ENCODE peak calls at places on chromosomes 7 and 10, in ten cellular contexts. V, C, Z, J, E, X, L, D, N and I are unnamed samples.

GRCh38 chr10:33335800-33336605 is 1.5 kb upstream of the NRP1 start:
- DNase-seq in J (peak), N (peak), X (peak), Z (peak), L (no peak), V (no peak), E (peak), D (peak), C (peak), I (peak)

GRCh38 chr10:49357895-49358294 is 38.0 kb downstream of the DRGX start:
- DNase-seq in L (no peak), E (no peak), D (no peak), X (no peak), J (no peak), Z (no peak), V (no peak), N (no peak), C (no peak), I (no peak)

GRCh38 chr7:120280743-120281142 is 7.8 kb downstream of the KCND2 start:
- DNase-seq in E (no peak), C (no peak), L (no peak), D (no peak), N (no peak), Z (no peak), X (no peak), J (no peak), V (no peak), I (no peak)

GRCh38 chr7:26538216-26538615 is 246.6 kb downstream of the SNX10 start:
- DNase-seq in J (no peak), X (no peak), C (no peak), D (no peak), L (no peak), N (no peak), V (no peak), Z (no peak), E (no peak), I (no peak)

GRCh38 chr7:41975854-41976253 is 261.2 kb downstream of the GLI3 start:
- DNase-seq in L (no peak), D (no peak), Z (no peak), N (no peak), E (no peak), C (no peak), J (no peak), X (peak), V (no peak), I (no peak)

GRCh38 chr7:25515876-25516275 is 287.6 kb upstream of the NPVF start:
- DNase-seq in L (no peak), V (no peak), N (no peak), Z (no peak), E (no peak), D (no peak), J (peak), C (no peak), X (no peak), I (no peak)

GRCh38 chr7:37491919-37492694 is 43.4 kb upstream of the ELMO1 start:
- DNase-seq in Z (peak), X (no peak), J (no peak), D (peak), V (no peak), C (no peak), N (no peak), E (no peak), L (no peak), I (no peak)

GRCh38 chr10:33386926-33387325 is 52.5 kb upstream of the NRP1 start:
- DNase-seq in V (no peak), X (no peak), E (no peak), N (no peak), Z (no peak), D (peak), J (no peak), L (no peak), C (no peak), I (no peak)

GRCh38 chr10:79451046-79451699 is 5.7 kb upstream of the ZCCHC24 start:
- DNase-seq in X (no peak), N (no peak), J (no peak), E (no peak), D (no peak), L (no peak), Z (no peak), C (no peak), V (no peak), I (peak)